ENCODE peak calls at places on chromosomes 13 and 19, in four cellular contexts. C, G, T and I are unnamed samples.

GRCh38 chr19:53132231-53132991 is at the start of gene ZNF415:
- DNase-seq in G (peak; percentile 83), T (peak; percentile 68), C (peak; percentile 21), I (peak; percentile 90)

GRCh38 chr13:50366488-50367174 is 351.4 kb downstream of the KCNRG start:
- DNase-seq in C (no peak), G (no peak), T (no peak), I (no peak)

GRCh38 chr19:49592486-49593232 is 1.7 kb downstream of the PRR12 start:
- DNase-seq in G (peak; percentile 12), T (no peak), C (no peak), I (no peak)

GRCh38 chr13:23505007-23505406 is 65.2 kb upstream of the TNFRSF19 start:
- DNase-seq in T (no peak), G (peak; percentile 25), C (no peak), I (no peak)

GRCh38 chr19:435056-435706 is 25.7 kb downstream of the SHC2 start:
- DNase-seq in G (no peak), T (no peak), C (no peak), I (no peak)

GRCh38 chr13:51785592-51786424 is 18.2 kb downstream of the DHRS12 start:
- DNase-seq in C (no peak), G (peak; percentile 69), T (no peak), I (peak; percentile 61)

GRCh38 chr19:57903298-57904174 is 12.9 kb downstream of the ZNF417 start:
- DNase-seq in G (peak; percentile 75), T (peak; percentile 80), C (no peak), I (no peak)

GRCh38 chr13:84192125-84192524 is 309.9 kb upstream of the SLITRK1 start:
- DNase-seq in G (peak; percentile 78), C (no peak), T (no peak), I (no peak)

GRCh38 chr13:23921451-23921888 is 24.2 kb upstream of the C1QTNF9B start:
- DNase-seq in C (no peak), T (no peak), G (peak; percentile 77), I (no peak)

GRCh38 chr13:64234255-64234654 is 2818.6 kb upstream of the PCDH20 start:
- DNase-seq in T (no peak), G (peak; percentile 63), C (no peak), I (no peak)

GRCh38 chr13:106276876-106277275 is 258.6 kb downstream of the EFNB2 start:
- DNase-seq in C (no peak), T (no peak), G (no peak), I (no peak)

GRCh38 chr13:111976474-111977183 is 90.3 kb upstream of the SOX1 start:
- DNase-seq in C (no peak), G (no peak), T (no peak), I (no peak)

GRCh38 chr13:37475151-37475550 is 123.4 kb downstream of the POSTN start:
- DNase-seq in T (no peak), G (no peak), C (no peak), I (no peak)

GRCh38 chr13:73341748-73342147 is 282.9 kb downstream of the KLF5 start:
- DNase-seq in G (peak; percentile 25), T (no peak), C (no peak), I (no peak)

GRCh38 chr19:44904426-44904994 is 1.1 kb upstream of the APOE start:
- DNase-seq in T (no peak), G (no peak), C (no peak), I (no peak)

GRCh38 chr13:31835932-31836331 is 96.6 kb downstream of the RXFP2 start:
- DNase-seq in C (no peak), T (no peak), G (peak; percentile 29), I (no peak)

DNA sequence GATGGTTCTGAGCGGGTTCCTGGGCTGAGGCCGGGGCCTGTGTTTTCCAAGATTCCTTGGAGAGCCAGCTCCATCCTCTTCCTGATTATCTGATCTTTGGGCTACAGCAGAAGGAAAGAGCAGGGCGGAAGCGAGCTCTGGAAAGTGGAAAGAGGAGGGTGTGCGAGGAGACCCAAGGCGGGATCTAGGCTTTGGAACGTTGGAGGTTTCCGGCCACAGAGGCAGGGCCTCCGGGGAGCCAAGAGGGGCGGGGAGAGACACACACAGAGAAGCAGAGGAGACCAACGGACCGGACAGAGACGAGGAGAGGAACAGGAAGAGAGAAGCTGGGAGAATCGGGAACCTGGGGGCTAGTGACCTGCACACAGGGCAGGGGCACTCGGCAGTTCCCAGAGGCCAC is at the start of gene CLEC11A:
- DNase-seq in T (no peak), C (no peak), G (peak; percentile 91), I (peak; percentile 68)
- H3K27ac ChIP-seq in T (no peak within 1 kb of the TSS), C (no peak within 1 kb of the TSS), G (no peak within 1 kb of the TSS), I (peak within 1 kb of the TSS; percentile 64)

DNA sequence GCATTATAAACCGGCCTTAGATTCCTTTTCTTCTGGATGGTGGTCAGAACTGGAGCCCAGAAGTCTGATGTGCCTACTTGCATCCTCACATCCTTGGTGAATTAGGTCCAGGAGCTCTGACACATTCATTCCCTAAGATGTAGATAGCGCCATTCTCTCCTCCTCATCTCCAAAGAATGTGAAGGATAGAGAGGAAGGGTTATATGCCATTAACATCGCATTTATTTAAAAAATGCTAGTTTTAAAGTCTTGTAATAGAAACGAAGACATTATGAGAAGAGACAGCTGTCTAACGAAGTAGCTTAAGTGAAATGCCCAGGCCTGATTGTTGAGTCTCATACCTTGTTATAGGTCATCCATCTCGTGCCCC is 9.7 kb downstream of the MBNL2 start:
- DNase-seq in G (no peak), C (no peak), T (no peak), I (no peak)
- H3K4me1 ChIP-seq in G (peaks cover 11% of the 10 kb centered on the region), C (peaks cover 12% of the 10 kb centered on the region), T (no peaks in the 10 kb centered on the region), I (peaks cover 25% of the 10 kb centered on the region)

DNA sequence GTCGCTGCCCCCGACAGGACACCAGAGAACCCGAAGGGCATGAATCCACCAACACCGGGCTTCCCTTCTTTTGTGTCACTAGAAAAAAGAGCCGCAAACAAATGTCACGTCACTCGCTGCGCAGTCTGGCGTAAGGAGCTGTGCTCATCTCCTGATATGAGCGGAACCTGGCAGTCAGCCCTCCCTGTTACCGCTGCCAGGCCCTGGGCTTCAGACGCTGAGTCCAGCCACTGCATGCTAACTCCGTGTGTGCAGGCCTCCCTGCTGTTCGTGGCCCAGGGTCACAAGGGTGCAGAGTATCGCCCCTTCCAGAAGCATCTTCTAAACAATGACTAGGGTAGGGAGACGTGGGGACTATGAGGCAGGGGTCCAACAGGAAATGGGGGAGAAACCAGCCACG is 71.3 kb downstream of the SLC7A1 start:
- DNase-seq in G (peak; percentile 95), T (no peak), C (no peak), I (no peak)
- H3K27ac ChIP-seq in G (no peak overlapping the region), T (no peak overlapping the region), C (no peak overlapping the region), I (no peak overlapping the region)

GRCh38 chr19:7519411-7520130 is 2.9 kb upstream of the MCOLN1 start:
- DNase-seq in C (no peak), G (no peak), T (no peak), I (peak; percentile 37)
- H3K4me1 ChIP-seq in C (peaks cover 29% of the 10 kb centered on the region), G (peaks cover 7% of the 10 kb centered on the region), T (peaks cover 2% of the 10 kb centered on the region), I (peaks cover 20% of the 10 kb centered on the region)

DNA sequence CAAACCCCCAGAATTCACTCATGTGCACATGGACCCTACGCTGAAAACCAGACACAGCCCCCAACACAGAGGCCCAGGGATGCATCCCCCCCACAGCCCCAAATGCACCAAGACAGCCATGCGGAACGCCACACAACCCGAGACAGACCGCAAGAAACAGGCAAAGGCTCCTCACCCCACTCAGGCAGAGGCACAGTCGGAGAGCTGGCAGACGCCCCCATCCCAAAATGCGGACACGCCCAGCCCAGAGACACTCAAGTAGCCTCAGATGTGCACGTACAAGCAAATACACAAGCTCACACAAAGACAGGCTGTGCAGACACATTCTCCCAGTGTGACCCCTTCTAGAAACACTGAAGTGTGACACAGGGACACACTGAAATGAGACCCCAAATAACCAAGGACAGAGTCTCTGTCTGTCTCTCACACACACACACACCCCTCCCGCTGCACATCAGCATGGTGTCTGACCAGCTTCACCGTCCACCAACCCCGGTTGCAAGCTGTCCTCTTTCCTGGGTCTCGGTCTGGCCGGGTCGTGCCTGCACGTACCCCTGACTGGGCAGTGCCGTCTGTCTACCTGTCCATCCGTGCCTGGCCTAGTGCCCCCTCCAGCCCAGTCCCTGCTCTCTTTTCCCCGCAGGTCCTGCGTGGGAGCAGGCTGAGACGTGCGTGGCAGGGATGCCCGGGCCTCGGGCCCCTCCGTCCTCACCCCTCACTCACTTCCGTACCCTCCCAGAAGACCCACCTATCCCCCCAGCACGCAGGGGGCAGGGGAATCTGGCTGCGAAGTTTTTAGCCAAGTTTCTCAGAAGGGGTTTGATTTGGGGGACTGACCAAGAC is 16.1 kb downstream of the ERFL start:
- DNase-seq in C (no peak), T (no peak), G (no peak), I (no peak)
- H3K27ac ChIP-seq in C (no peak overlapping the region), T (no peak overlapping the region), G (no peak overlapping the region), I (no peak overlapping the region)

DNA sequence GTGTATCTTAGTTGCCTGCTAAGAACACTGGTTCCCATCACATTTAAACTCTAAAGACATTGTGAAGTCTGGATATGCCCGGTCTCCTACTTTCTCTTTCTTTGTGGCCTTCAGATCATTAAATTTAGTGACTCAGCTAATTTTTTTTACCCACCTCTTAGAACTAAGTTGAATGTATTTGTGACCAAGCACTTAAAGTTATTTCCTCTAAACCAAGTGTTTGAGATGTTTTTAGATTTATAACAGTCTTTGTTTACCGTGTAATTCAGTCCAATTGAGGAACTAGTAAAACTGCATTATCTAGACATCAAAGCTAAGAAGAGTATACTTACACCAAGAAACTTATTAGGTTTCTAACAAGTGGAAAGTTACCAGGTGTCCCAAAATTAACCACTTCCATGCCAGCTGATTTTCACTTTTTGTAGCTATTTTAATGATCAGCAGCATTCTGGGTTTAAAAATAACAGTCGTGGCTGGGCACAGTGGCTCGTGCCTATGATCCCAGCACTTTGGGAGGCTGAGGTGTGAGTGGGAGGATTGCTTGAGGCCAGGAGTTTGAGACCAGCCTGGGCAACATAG is 53.1 kb downstream of the ARHGAP35 start:
- DNase-seq in T (no peak), C (no peak), G (no peak), I (no peak)
- H3K4me1 ChIP-seq in T (peaks cover 3% of the 10 kb centered on the region), C (peaks cover 11% of the 10 kb centered on the region), G (peaks cover 41% of the 10 kb centered on the region), I (peaks cover 6% of the 10 kb centered on the region)

GRCh38 chr13:44259045-44260042 is 114.3 kb upstream of the SERP2 start:
- DNase-seq in C (peak; percentile 40), G (peak; percentile 66), T (no peak), I (peak; percentile 68)
- H3K27ac ChIP-seq in C (no peak overlapping the region), G (no peak overlapping the region), T (no peak overlapping the region), I (no peak overlapping the region)

DNA sequence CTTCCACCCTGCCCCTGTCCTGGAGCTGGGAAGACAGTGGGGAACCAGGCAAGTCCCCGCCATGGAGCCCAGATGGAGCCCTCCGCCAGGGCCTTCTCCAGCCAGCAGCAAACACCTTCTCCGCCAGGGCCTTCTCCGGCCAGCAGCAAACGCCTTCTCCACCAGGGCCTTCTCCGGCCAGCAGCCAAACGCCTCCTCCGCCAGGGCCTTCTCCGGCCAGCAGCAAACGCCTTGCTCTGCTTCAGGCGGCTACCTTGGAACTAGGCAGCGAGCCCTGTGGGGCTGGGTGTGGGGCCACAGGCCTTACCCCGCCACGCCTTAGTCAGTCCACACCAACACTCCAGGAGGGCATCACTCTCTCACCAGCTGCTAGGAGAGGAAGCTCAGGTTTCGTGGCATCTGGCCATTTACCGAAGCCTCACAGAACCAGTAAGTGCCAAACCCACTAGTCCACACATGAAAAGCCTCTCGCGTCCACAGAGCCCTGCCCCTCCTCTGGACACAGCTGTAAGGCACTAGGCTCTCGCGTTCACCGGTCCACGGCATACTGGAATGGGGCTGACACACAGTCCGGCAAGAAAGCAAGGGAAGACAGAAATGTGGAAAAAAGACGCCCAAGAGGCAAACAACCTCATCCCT is 41.0 kb downstream of the MLLT1 start:
- DNase-seq in G (peak; percentile 83), C (no peak), T (no peak), I (peak; percentile 81)
- H3K4me1 ChIP-seq in G (peaks cover 6% of the 10 kb centered on the region), C (peaks cover 19% of the 10 kb centered on the region), T (no peaks in the 10 kb centered on the region), I (peaks cover 42% of the 10 kb centered on the region)

GRCh38 chr19:17263712-17264640 is 569 bp downstream of the USHBP1 start:
- DNase-seq in C (no peak), T (no peak), G (no peak), I (no peak)
- H3K27ac ChIP-seq in C (no peak overlapping the region), T (peak overlapping the region; percentile 47), G (no peak overlapping the region), I (no peak overlapping the region)